ENCODE peak calls at places on chromosomes 1 and 21, in nine cellular contexts. R is lung; I is left ventricle myocardium inferior; Y is ovary; H is RWPE1; W is cardiac muscle cell; F is aorta; A is effector memory CD4-positive, alpha-beta T cell; N is PC-9. D is an unnamed sample.

GRCh38 chr1:8674912-8675311 is 142.5 kb downstream of the RERE start:
- DNase-seq in R (no peak), I (no peak), Y (no peak), H (peak), W (no peak), F (no peak), A (no peak), N (no peak), D (no peak)

GRCh38 chr1:85616011-85616705 is 35.6 kb downstream of the CCN1 start:
- DNase-seq in R (no peak), I (no peak), Y (no peak), H (no peak), W (no peak), F (no peak), A (no peak), N (no peak), D (no peak)

GRCh38 chr1:82319526-82319925 is 518.8 kb downstream of the ADGRL2 start:
- DNase-seq in R (no peak), I (no peak), Y (no peak), H (no peak), W (no peak), F (no peak), A (no peak), N (no peak), D (no peak)

GRCh38 chr1:151512801-151513625 is 1.8 kb downstream of the CGN start:
- DNase-seq in R (peak), I (no peak), Y (no peak), H (peak), W (no peak), F (no peak), A (no peak), N (peak), D (no peak)

GRCh38 chr1:89589515-89589914 is 43.4 kb upstream of the LRRC8C start:
- DNase-seq in R (no peak), I (no peak), Y (no peak), H (no peak), W (no peak), F (no peak), A (no peak), N (no peak), D (no peak)

GRCh38 chr1:228930479-228930957 is 195.2 kb downstream of the RHOU start:
- DNase-seq in R (peak), I (no peak), Y (no peak), H (no peak), W (peak), F (no peak), A (no peak), N (no peak), D (no peak)

GRCh38 chr1:6501414-6501813 is 9.9 kb upstream of the PLEKHG5 start:
- DNase-seq in R (no peak), I (no peak), Y (no peak), H (no peak), W (no peak), F (no peak), A (no peak), N (no peak), D (no peak)

GRCh38 chr1:85465099-85465790 is at the start of gene DDAH1:
- DNase-seq in R (peak), I (peak), Y (peak), H (peak), W (peak), F (peak), A (no peak), N (peak), D (peak)

GRCh38 chr21:44017601-44018000 is 5.5 kb downstream of the TRAPPC10 start:
- DNase-seq in R (no peak), I (no peak), Y (no peak), H (no peak), W (no peak), F (no peak), A (no peak), N (no peak), D (no peak)

DNA sequence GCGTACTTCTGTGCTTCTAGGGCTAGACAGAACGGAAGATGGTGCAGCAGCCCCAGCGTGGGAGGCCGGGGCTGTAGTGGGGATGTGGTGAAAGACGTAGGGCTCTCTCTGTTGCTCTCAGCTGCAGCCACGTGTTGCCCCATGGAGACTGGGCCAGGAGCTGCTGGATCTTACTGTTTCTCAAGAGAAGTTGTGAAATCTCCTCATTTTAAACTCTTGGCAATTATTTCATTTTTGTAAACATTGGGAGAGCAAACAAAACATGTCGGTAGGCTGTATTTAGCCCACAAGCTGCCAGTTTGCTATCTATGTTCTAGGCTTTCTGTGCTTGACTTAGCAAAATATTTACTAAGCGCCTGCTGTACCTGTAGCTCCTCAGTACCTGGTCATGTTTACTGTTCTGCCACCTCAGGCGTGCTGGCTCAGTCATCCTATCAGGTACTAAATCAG is 15.9 kb upstream of the ELOA start:
- DNase-seq in R (peak), I (peak), Y (peak), H (no peak), W (no peak), F (peak), A (no peak), N (no peak), D (no peak)
- H3K27ac ChIP-seq in R (no peak), I (peak), Y (peak), H (no peak), W (no peak), F (no peak), A (no peak), N (no peak), D (no peak)

GRCh38 chr1:64892576-64893573 is 73.5 kb downstream of the JAK1 start:
- DNase-seq in R (peak), I (no peak), Y (no peak), H (no peak), W (no peak), F (no peak), A (no peak), N (no peak), D (no peak)
- H3K27ac ChIP-seq in R (no peak), I (peak), Y (no peak), H (no peak), W (no peak), F (no peak), A (peak), N (no peak), D (no peak)

GRCh38 chr1:184739796-184740195 is 14.9 kb downstream of the EDEM3 start:
- DNase-seq in R (no peak), I (no peak), Y (no peak), H (no peak), W (no peak), F (no peak), A (no peak), N (no peak), D (no peak)

GRCh38 chr1:184739070-184739469 is 15.6 kb downstream of the EDEM3 start:
- DNase-seq in R (no peak), I (no peak), Y (no peak), H (no peak), W (no peak), F (no peak), A (no peak), N (no peak), D (no peak)

GRCh38 chr1:184745110-184745509 is 9.5 kb downstream of the EDEM3 start:
- DNase-seq in R (no peak), I (no peak), Y (no peak), H (no peak), W (no peak), F (no peak), A (no peak), N (no peak), D (no peak)

GRCh38 chr1:184743062-184743756 is 11.4 kb downstream of the EDEM3 start:
- DNase-seq in R (no peak), I (no peak), Y (no peak), H (no peak), W (no peak), F (no peak), A (no peak), N (no peak), D (no peak)

DNA sequence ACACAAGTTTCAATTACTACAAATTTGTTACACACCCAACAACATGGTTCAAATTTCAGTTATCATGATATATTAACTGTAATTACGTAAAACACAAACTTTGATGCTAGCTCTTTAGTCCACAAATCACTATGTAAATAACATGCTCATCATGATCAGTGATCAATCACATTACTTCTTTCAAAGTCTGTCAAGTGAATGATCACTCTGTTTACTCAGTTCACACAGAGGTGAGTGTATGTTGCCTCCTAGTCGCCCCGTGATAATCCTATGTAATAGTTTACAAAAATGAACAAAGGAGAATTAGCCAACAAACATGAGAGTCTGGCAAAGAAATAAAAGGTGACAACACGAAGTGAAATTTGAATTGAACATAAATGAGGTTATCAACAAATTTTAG is 14.3 kb downstream of the EDEM3 start:
- DNase-seq in R (no peak), I (no peak), Y (no peak), H (no peak), W (no peak), F (no peak), A (no peak), N (no peak), D (no peak)
- H3K27ac ChIP-seq in R (no peak), I (no peak), Y (no peak), H (no peak), W (no peak), F (no peak), A (no peak), N (no peak), D (no peak)

DNA sequence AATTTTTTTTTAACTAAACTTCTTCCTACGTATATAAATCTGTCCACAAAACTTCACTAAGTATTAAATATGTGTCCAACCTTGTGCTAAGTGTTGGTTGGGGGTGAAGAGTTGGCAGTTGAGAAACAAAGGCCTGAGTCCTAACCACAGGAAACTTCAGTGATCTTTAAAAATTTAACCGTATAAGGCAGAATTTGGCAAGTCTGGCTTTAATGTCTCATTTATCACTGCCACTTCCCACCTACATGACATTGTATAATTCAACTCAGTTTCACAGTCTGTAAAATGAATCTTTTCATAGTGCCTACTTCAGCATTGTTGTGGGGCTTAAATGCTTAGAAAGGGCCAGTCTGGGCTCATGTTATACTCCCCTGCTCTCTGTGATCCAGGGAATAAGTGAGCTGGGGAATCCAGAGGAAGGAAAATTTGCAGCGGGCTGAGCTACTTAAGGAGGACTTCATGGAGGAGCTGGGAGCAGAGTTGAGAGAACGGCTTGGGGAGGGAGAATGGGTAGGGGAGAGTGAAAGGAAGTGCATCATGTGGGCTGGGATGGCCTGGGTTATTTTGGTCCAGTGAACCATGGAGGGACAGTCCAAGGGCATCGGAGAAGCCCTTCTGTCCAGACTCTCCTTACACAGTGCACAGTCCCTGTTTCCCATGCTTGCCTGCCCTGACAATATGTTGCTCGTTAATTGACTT is 14.5 kb downstream of the IFNAR2 start:
- DNase-seq in R (no peak), I (no peak), Y (no peak), H (no peak), W (no peak), F (no peak), A (no peak), N (no peak), D (no peak)
- H3K27ac ChIP-seq in R (peak), I (peak), Y (no peak), H (no peak), W (no peak), F (no peak), A (peak), N (no peak), D (peak)

GRCh38 chr21:41820384-41821080 is 53.7 kb upstream of the RIPK4 start:
- DNase-seq in R (no peak), I (no peak), Y (no peak), H (no peak), W (no peak), F (peak), A (no peak), N (no peak), D (no peak)

GRCh38 chr21:41821081-41821755 is 54.4 kb upstream of the RIPK4 start:
- DNase-seq in R (no peak), I (no peak), Y (no peak), H (no peak), W (no peak), F (peak), A (no peak), N (no peak), D (no peak)

GRCh38 chr21:41823906-41824305 is 55.2 kb downstream of the PRDM15 start:
- DNase-seq in R (no peak), I (no peak), Y (no peak), H (no peak), W (no peak), F (peak), A (no peak), N (no peak), D (no peak)

GRCh38 chr21:41823166-41823565 is 56.0 kb downstream of the PRDM15 start:
- DNase-seq in R (no peak), I (no peak), Y (no peak), H (no peak), W (no peak), F (no peak), A (no peak), N (no peak), D (no peak)

GRCh38 chr21:41821756-41822431 is 55.0 kb upstream of the RIPK4 start:
- DNase-seq in R (no peak), I (no peak), Y (no peak), H (no peak), W (no peak), F (no peak), A (no peak), N (no peak), D (no peak)
- H3K27ac ChIP-seq in R (no peak), I (no peak), Y (no peak), H (peak), W (no peak), F (no peak), A (no peak), N (no peak), D (no peak)

GRCh38 chr1:51732701-51733425 is 116.0 kb downstream of the OSBPL9 start:
- DNase-seq in R (no peak), I (no peak), Y (no peak), H (no peak), W (no peak), F (no peak), A (no peak), N (no peak), D (no peak)

GRCh38 chr1:51728611-51729155 is 111.8 kb downstream of the OSBPL9 start:
- DNase-seq in R (no peak), I (no peak), Y (no peak), H (peak), W (no peak), F (no peak), A (no peak), N (no peak), D (no peak)

GRCh38 chr1:51729156-51729823 is 112.4 kb downstream of the OSBPL9 start:
- DNase-seq in R (peak), I (peak), Y (peak), H (peak), W (peak), F (peak), A (peak), N (peak), D (peak)

GRCh38 chr1:51731998-51732397 is 115.1 kb downstream of the OSBPL9 start:
- DNase-seq in R (no peak), I (no peak), Y (no peak), H (no peak), W (no peak), F (no peak), A (no peak), N (no peak), D (no peak)

DNA sequence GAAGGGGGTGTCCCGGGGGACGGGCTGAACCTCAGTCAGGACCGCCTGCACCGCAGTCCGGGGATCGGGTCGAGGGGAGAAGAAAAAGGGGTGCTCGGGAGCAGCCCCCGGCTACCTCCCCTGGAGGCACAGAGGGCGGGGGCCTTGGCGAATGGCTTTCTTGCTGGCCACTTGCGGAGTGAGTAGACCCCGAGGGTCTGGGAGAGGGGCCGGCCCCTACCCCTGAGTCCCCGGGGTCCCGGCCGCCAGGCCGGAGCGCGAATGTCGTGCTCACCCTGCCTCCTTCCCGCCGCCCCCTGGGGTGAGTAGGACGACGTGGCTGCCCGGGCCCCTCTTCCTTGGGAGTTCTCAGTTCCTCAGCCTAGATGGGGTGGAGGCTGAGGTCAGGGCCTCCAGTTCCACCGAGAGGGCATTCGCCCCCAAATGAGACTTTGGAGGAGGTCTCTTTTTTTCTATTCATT is 113.0 kb downstream of the OSBPL9 start:
- DNase-seq in R (no peak), I (no peak), Y (no peak), H (peak), W (peak), F (peak), A (no peak), N (no peak), D (no peak)
- H3K27ac ChIP-seq in R (peak), I (peak), Y (peak), H (peak), W (peak), F (peak), A (peak), N (peak), D (peak)

DNA sequence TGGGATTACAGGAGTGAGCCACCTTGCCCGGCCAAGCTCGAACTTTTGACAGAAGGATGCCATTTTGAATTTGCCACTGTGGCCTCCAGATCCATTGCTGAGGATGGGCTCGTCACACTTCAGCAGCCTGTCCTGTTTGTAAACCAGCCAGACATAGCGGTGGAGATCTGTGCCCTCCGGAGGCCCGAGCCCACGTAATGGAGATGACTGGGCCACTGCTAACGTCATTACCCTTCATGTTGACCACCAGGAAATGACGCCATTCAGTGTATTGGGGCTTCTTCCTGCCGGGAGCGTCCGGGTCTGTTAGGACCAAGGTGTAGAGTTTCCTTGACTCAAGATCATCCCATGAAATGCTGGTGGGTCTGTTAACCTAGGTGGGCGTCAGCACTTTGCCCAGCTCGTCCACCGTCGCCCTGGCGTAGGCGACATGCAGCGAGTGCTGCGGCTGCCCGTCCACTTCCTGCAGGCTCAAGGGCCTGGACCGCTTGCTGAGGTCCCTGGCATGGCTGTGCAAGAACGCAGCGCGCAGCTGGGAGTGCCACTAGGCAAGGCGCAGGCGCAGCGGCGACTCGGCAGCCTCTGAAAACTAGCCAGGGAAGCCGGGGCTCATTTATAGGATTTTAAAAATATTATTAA is 40.8 kb downstream of the PTPRC start:
- DNase-seq in R (no peak), I (no peak), Y (no peak), H (no peak), W (no peak), F (peak), A (peak), N (no peak), D (no peak)
- H3K27ac ChIP-seq in R (no peak), I (no peak), Y (no peak), H (no peak), W (no peak), F (no peak), A (peak), N (no peak), D (no peak)

GRCh38 chr21:31973402-31973944 is 100.7 kb downstream of the HUNK start:
- DNase-seq in R (no peak), I (no peak), Y (no peak), H (no peak), W (no peak), F (no peak), A (no peak), N (no peak), D (no peak)
- H3K27ac ChIP-seq in R (no peak), I (no peak), Y (no peak), H (no peak), W (no peak), F (no peak), A (no peak), N (no peak), D (no peak)

GRCh38 chr1:168893359-168893791 is 164.4 kb upstream of the DPT start:
- DNase-seq in R (no peak), I (peak), Y (peak), H (peak), W (no peak), F (no peak), A (no peak), N (no peak), D (no peak)

GRCh38 chr1:168892945-168893344 is 163.9 kb upstream of the DPT start:
- DNase-seq in R (no peak), I (no peak), Y (no peak), H (no peak), W (no peak), F (no peak), A (no peak), N (no peak), D (no peak)

GRCh38 chr1:168888418-168888817 is 159.4 kb upstream of the DPT start:
- DNase-seq in R (no peak), I (no peak), Y (no peak), H (no peak), W (no peak), F (no peak), A (no peak), N (no peak), D (no peak)

GRCh38 chr1:168897249-168897648 is 168.2 kb upstream of the DPT start:
- DNase-seq in R (no peak), I (no peak), Y (no peak), H (no peak), W (no peak), F (no peak), A (no peak), N (no peak), D (no peak)

DNA sequence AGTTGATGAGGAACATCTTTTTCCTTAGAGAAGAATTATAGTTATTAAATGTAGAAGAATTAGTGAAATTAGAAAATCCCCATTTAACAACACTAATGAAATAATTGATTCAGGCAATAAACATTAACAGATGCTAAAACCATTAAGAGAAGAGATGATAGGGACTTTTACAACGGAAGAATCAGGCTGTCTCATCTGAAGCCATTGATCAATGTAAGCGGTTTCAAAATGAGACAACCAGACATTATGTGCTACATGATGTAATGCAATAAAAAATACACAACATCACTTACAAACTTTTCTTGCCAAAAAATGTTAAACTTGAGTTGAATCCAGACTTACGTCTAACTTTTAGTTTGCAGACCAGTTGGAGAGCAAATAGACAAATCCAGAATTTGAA is 165.4 kb upstream of the DPT start:
- DNase-seq in R (no peak), I (no peak), Y (no peak), H (no peak), W (no peak), F (no peak), A (no peak), N (no peak), D (no peak)
- H3K27ac ChIP-seq in R (no peak), I (peak), Y (no peak), H (no peak), W (no peak), F (no peak), A (no peak), N (no peak), D (no peak)

GRCh38 chr1:211517006-211517405 is 25.0 kb upstream of the RD3 start:
- DNase-seq in R (no peak), I (no peak), Y (no peak), H (no peak), W (no peak), F (no peak), A (no peak), N (peak), D (no peak)
- H3K27ac ChIP-seq in R (no peak), I (no peak), Y (no peak), H (peak), W (no peak), F (no peak), A (no peak), N (peak), D (no peak)